ENCODE peak calls at places on chromosome 1, in four cellular contexts. C is H9, O is mesendoderm, J is IMR-90. E is an unnamed sample.

GRCh38 chr1:203197625-203198024 is 11.1 kb upstream of the CHI3L1 start:
- DNase-seq in C (no peak), J (peak), O (peak), E (no peak)

GRCh38 chr1:71047635-71048607 is at the start of gene PTGER3:
- DNase-seq in J (no peak), O (peak), C (peak), E (peak)

GRCh38 chr1:51445346-51446090 is 73.5 kb downstream of the EPS15 start:
- DNase-seq in O (no peak), C (no peak), J (peak), E (no peak)

GRCh38 chr1:33005812-33006465 is 30.7 kb downstream of the AK2 start:
- DNase-seq in O (no peak), C (no peak), J (no peak), E (no peak)

GRCh38 chr1:119361205-119361604 is 7.4 kb upstream of the HAO2 start:
- DNase-seq in C (no peak), O (no peak), J (no peak), E (no peak)

GRCh38 chr1:77636864-77637263 is 45.6 kb downstream of the ZZZ3 start:
- DNase-seq in C (peak), J (no peak), O (peak), E (no peak)

GRCh38 chr1:215279682-215280081 is 197.1 kb downstream of the KCNK2 start:
- DNase-seq in C (no peak), J (no peak), O (no peak), E (no peak)

GRCh38 chr1:212669600-212669999 is 30.0 kb downstream of the BATF3 start:
- DNase-seq in C (peak), O (no peak), J (no peak), E (no peak)

GRCh38 chr1:201659576-201659975 is 120.6 kb downstream of the NAV1 start:
- DNase-seq in C (no peak), O (no peak), J (no peak), E (no peak)

GRCh38 chr1:1565340-1565739 is 9.3 kb downstream of the SSU72 start:
- DNase-seq in J (no peak), C (no peak), O (no peak), E (no peak)

GRCh38 chr1:1561801-1562470 is 12.7 kb downstream of the SSU72 start:
- DNase-seq in O (no peak), C (no peak), J (no peak), E (no peak)

GRCh38 chr1:1562556-1563195 is 12.0 kb downstream of the SSU72 start:
- DNase-seq in O (no peak), C (no peak), J (no peak), E (no peak)

GRCh38 chr1:1563688-1564087 is 11.0 kb downstream of the SSU72 start:
- DNase-seq in J (no peak), O (no peak), C (no peak), E (no peak)

GRCh38 chr1:1564278-1564677 is 10.4 kb downstream of the SSU72 start:
- DNase-seq in O (no peak), C (no peak), J (no peak), E (no peak)
- H3K18ac ChIP-seq in O (no peak), C (no peak), J (no peak), E (no peak)

DNA sequence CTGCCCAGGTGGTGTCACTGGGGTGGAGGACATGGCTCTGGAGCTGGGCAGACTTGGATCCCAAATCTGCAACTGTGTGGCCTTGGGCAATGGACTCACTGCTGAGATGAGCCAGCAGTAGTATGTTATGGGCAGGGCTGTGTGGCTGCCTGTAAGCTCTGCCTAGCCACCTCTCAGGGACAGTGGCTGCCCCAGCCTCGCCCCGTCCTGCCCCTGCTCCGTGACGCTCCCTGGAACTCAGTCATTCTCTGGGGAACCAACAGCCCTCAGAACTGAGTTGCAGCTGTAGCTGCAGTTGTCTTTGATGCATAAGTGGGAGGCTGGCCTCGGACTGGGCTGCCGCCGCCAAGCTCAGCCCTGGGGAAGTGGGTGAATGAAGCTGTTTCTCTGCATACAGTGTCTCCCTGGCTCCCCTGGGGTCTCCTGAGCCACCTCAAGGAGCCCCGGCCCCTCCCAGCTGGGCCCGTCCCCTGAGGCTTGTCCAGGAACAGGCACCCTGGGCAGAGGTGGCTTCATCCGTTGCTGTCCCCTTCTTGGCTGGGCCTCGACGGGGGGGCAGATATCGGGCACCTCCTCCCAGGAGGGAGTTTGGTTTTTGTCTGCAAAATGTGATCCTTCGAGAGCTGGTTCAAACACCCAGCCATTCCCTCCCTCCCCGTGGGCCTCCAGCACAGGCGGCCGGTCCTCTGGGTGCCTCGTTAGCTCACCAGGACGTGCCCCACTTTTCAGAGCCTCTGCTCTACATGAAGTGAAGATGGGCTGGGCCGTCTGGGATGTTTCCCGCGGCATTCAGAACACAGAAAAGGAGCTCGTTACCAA is 26.2 kb upstream of the PLCH2 start:
- DNase-seq in J (no peak), O (no peak), C (no peak), E (no peak)
- H3K4ac ChIP-seq in J (peak), O (no peak), C (no peak), E (peak)

GRCh38 chr1:232432313-232432712 is 197.6 kb downstream of the SIPA1L2 start:
- DNase-seq in C (no peak), O (no peak), J (no peak), E (no peak)
- H3K18ac ChIP-seq in C (no peak), O (no peak), J (no peak), E (no peak)

DNA sequence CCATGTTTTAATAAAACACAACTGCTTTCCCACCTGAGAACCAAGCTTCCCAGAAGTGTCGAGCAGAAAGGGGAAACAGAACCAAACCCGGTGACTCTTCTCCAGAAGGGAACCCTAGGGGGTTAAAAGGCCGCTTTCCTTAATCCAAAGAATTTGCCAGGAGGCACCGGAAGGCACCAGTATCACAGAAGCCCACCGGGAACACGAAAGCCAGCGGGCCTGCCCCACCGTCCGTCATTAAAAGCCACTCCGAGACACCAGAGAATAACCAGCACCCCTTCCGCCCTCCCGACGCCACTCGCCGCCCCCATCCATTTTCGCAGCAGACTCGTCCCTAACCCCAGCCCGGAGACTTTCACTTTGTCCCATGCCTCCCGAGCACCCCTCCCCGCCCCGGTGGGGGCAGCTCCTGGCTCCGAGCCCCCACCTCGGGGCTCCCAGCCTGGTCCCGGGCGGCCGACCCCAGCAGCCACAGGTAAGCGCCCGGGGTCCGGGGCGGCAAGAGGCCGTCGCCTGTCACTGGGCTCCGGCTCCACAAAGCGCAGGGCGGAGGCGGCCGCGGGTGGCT is 105.3 kb downstream of the SLC45A1 start:
- DNase-seq in O (peak), J (no peak), C (no peak), E (no peak)
- H3K4ac ChIP-seq in O (peak), J (peak), C (no peak), E (no peak)

GRCh38 chr1:208233978-208234377 is 10.2 kb downstream of the PLXNA2 start:
- DNase-seq in C (no peak), J (no peak), O (no peak), E (no peak)

GRCh38 chr1:208235356-208235982 is 8.7 kb downstream of the PLXNA2 start:
- DNase-seq in O (peak), C (no peak), J (no peak), E (no peak)

GRCh38 chr1:208235983-208236761 is 8.0 kb downstream of the PLXNA2 start:
- DNase-seq in J (peak), C (no peak), O (no peak), E (no peak)

GRCh38 chr1:208233546-208233945 is 10.6 kb downstream of the PLXNA2 start:
- DNase-seq in J (no peak), O (peak), C (peak), E (no peak)

DNA sequence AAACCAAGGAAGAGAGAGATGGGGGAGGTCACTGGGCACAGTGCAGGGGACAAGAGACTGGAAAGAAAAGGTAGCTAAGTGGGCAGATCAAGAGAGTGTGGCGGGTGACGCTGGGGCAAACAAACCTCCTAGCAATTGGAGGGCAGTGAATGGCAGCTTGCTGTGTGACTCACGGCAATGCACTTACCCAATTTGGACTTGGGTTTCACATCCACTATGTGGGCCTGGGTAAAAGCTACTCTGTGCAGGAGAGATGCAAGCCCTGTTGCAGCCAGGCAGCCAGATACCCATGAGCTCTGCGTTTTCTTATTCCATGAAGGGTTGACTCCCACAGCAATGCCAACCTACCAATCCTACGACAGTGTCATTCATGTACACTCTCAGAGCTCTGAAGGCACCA is 9.5 kb downstream of the PLXNA2 start:
- DNase-seq in J (no peak), O (no peak), C (no peak), E (no peak)
- H3K18ac ChIP-seq in J (no peak), O (peak), C (no peak), E (no peak)

GRCh38 chr1:8198522-8198921 is 119.4 kb upstream of the SLC45A1 start:
- DNase-seq in O (no peak), C (no peak), J (no peak), E (no peak)

GRCh38 chr1:8200317-8201115 is 117.4 kb upstream of the SLC45A1 start:
- DNase-seq in J (no peak), C (no peak), O (no peak), E (no peak)

GRCh38 chr1:8194481-8195227 is 123.3 kb upstream of the SLC45A1 start:
- DNase-seq in C (no peak), J (peak), O (no peak), E (no peak)

GRCh38 chr1:8201331-8201861 is 116.5 kb upstream of the SLC45A1 start:
- DNase-seq in C (no peak), O (peak), J (peak), E (no peak)

DNA sequence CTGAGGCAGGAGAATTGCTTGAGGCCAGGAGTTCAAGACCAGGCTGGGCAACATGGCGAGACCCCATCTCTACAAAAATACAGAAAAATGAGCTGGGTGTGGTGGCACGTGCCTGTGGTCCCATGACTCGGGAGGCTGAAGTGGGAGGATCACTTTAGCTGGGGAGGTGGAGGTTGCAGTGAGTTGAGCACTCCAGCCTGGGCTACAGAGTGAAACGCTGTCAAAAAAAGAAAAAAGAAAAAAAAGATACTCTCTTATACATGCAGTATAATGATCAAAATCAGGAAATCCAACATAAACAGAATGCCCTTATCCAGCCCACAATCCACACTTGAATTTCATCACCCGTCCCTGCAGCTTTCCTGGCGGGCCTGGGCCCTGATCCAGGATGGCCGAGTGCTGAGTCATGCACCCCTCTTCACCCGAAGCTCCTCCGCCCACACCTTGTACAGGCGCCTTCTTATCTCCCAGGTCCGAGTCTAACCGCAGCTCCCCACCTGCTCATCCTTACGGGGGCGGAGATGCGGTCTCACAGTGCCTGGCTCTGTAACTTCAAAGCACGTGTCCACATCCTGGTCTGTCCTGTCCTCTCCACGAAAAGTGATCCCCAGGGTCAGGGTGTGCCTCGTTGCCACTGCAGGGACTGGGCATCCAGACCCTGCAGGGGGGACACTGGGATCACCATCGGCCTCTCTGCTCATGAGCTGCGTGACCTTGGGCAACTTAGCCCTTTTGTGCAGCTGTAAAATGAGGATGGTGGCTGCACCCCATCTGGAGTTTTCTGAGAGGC is 120.2 kb upstream of the SLC45A1 start:
- DNase-seq in C (no peak), J (peak), O (peak), E (no peak)
- H3K4ac ChIP-seq in C (no peak), J (peak), O (no peak), E (no peak)

E was measured in neuronal stem cell.